ENCODE peak calls at places on chromosomes 1 and 21, in five cellular contexts. B is kidney tubule cell, J is NCI-H460, X is left kidney, V is G401. K is an unnamed sample.

GRCh38 chr1:11320153-11320936 is 47.3 kb downstream of the UBIAD1 start:
- DNase-seq in X (peak), J (no peak), V (peak), B (peak), K (no peak)

GRCh38 chr1:212825798-212826452 is 21.5 kb downstream of the SPATA45 start:
- DNase-seq in J (no peak), B (peak), V (no peak), X (no peak), K (peak)

GRCh38 chr1:32151319-32151787 is 28.1 kb upstream of the TXLNA start:
- DNase-seq in V (peak), X (peak), B (no peak), J (no peak), K (no peak)

GRCh38 chr1:46569909-46570725 is 18.7 kb upstream of the KNCN start:
- DNase-seq in X (peak), B (no peak), J (no peak), V (no peak), K (no peak)

GRCh38 chr1:44405041-44405803 is at the start of gene RNF220:
- DNase-seq in X (peak), V (peak), J (peak), B (peak), K (peak)

GRCh38 chr1:149942207-149942606 is 5.5 kb upstream of the MTMR11 start:
- DNase-seq in J (peak), X (peak), B (no peak), V (peak), K (no peak)

GRCh38 chr1:32910319-32910718 is 9.1 kb upstream of the TMEM54 start:
- DNase-seq in B (no peak), J (no peak), X (no peak), V (no peak), K (no peak)

GRCh38 chr1:89133747-89134146 is 7.8 kb upstream of the GBP2 start:
- DNase-seq in J (no peak), B (no peak), X (no peak), V (no peak), K (no peak)

GRCh38 chr1:52403566-52404115 is 582 bp downstream of the ORC1 start:
- DNase-seq in X (peak), V (no peak), J (peak), B (peak), K (peak)

GRCh38 chr21:37273911-37274690 is 7.0 kb upstream of the VPS26C start:
- DNase-seq in B (no peak), V (no peak), X (no peak), J (no peak), K (no peak)

GRCh38 chr21:42461881-42462877 is 33.8 kb downstream of the RSPH1 start:
- DNase-seq in B (peak), V (no peak), J (no peak), X (peak), K (peak)

GRCh38 chr1:95111014-95111413 is 6.1 kb upstream of the TLCD4 start:
- DNase-seq in B (no peak), X (no peak), V (no peak), J (no peak), K (no peak)

GRCh38 chr1:234505774-234506114 is 26.8 kb upstream of the TARBP1 start:
- DNase-seq in J (peak), B (peak), V (no peak), X (no peak), K (no peak)

GRCh38 chr1:65230741-65231439 is 78.5 kb upstream of the DNAJC6 start:
- DNase-seq in X (no peak), J (no peak), V (no peak), B (no peak), K (no peak)

GRCh38 chr1:109481646-109482045 is 2.1 kb upstream of the ATXN7L2 start:
- DNase-seq in B (no peak), V (no peak), X (no peak), J (no peak), K (no peak)

GRCh38 chr1:224259986-224260385 is 70.0 kb downstream of the NVL start:
- DNase-seq in X (no peak), B (peak), J (no peak), V (no peak), K (no peak)

GRCh38 chr1:223811634-223812101 is 34.1 kb downstream of the TP53BP2 start:
- DNase-seq in V (peak), J (peak), B (peak), X (peak), K (peak)

GRCh38 chr1:17777330-17777729 is 22.2 kb downstream of the ACTL8 start:
- DNase-seq in B (no peak), X (no peak), V (peak), J (no peak), K (no peak)

GRCh38 chr1:2784854-2785630 is 16.5 kb downstream of the TTC34 start:
- DNase-seq in V (no peak), X (no peak), B (no peak), J (no peak), K (no peak)

GRCh38 chr1:16727190-16728111 is 12.9 kb upstream of the RNU1-4 start:
- DNase-seq in X (peak), J (peak), B (peak), V (peak), K (peak)

GRCh38 chr1:229396607-229397189 is 37.2 kb downstream of the ACTA1 start:
- DNase-seq in J (no peak), B (no peak), V (no peak), X (no peak), K (no peak)